ENCODE peak calls at places on chromosomes 12 and 14, in five cellular contexts. M is transverse colon; F is hepatocyte; S is CD4-positive, alpha-beta memory T cell; E is uterus. W is an unnamed sample.

GRCh38 chr12:2453807-2454177 is 341.0 kb upstream of the FKBP4 start:
- DNase-seq in M (no peak), F (no peak), S (no peak), E (no peak), W (no peak)

GRCh38 chr12:25970082-25970481 is 11.6 kb downstream of the RASSF8 start:
- DNase-seq in M (no peak), F (no peak), S (no peak), E (no peak), W (no peak)

GRCh38 chr12:59182191-59182590 is 261.9 kb upstream of the LRIG3 start:
- DNase-seq in M (no peak), F (no peak), S (no peak), E (no peak), W (no peak)

GRCh38 chr12:6961695-6962284 is 8.7 kb downstream of the PHB2 start:
- DNase-seq in M (peak; percentile 85), F (peak; percentile 89), S (no peak), E (peak; percentile 73), W (no peak)

GRCh38 chr12:63978519-63978918 is 134.0 kb downstream of the SRGAP1 start:
- DNase-seq in M (no peak), F (no peak), S (no peak), E (no peak), W (no peak)

GRCh38 chr12:26187429-26187828 is 7.9 kb upstream of the SSPN start:
- DNase-seq in M (no peak), F (no peak), S (no peak), E (no peak), W (no peak)

GRCh38 chr12:69880566-69880965 is 55.5 kb downstream of the MYRFL start:
- DNase-seq in M (no peak), F (no peak), S (no peak), E (no peak), W (no peak)

GRCh38 chr12:52351196-52352059 is 15.9 kb downstream of the KRT85 start:
- DNase-seq in M (no peak), F (no peak), S (peak; percentile 76), E (no peak), W (peak; percentile 78)

GRCh38 chr14:22837059-22837749 is 819 bp downstream of the MMP14 start:
- DNase-seq in M (peak; percentile 58), F (peak; percentile 79), S (no peak), E (peak; percentile 66), W (peak; percentile 32)

GRCh38 chr12:108573310-108573709 is 10.9 kb downstream of the ISCU start:
- DNase-seq in M (no peak), F (no peak), S (no peak), E (no peak), W (no peak)

GRCh38 chr12:22100952-22101748 is 55.1 kb downstream of the CMAS start:
- DNase-seq in M (peak; percentile 31), F (peak; percentile 57), S (peak; percentile 46), E (peak; percentile 38), W (peak; percentile 12)

GRCh38 chr14:75842624-75843023 is 139.2 kb downstream of the TGFB3 start:
- DNase-seq in M (no peak), F (no peak), S (no peak), E (no peak), W (no peak)

GRCh38 chr12:39595923-39596322 is 23.7 kb downstream of the ABCD2 start:
- DNase-seq in M (no peak), F (no peak), S (no peak), E (no peak), W (no peak)

GRCh38 chr12:5497329-5498058 is 65.6 kb downstream of the NTF3 start:
- DNase-seq in M (peak; percentile 53), F (peak; percentile 83), S (no peak), E (no peak), W (no peak)

GRCh38 chr12:108305520-108305919 is 33.6 kb downstream of the CMKLR1 start:
- DNase-seq in M (peak; percentile 68), F (peak; percentile 78), S (no peak), E (peak; percentile 94), W (no peak)

GRCh38 chr14:69481815-69482568 is 2.5 kb upstream of the PLEKHD1 start:
- DNase-seq in M (no peak), F (no peak), S (no peak), E (no peak), W (no peak)

GRCh38 chr12:25977047-25977446 is 18.6 kb downstream of the RASSF8 start:
- DNase-seq in M (no peak), F (no peak), S (no peak), E (peak; percentile 84), W (no peak)

GRCh38 chr12:50197297-50197727 is 30.1 kb upstream of the CERS5 start:
- DNase-seq in M (no peak), F (no peak), S (no peak), E (no peak), W (no peak)

GRCh38 chr12:848519-849191 is 96.3 kb downstream of the WNK1 start:
- DNase-seq in M (no peak), F (no peak), S (no peak), E (no peak), W (no peak)

GRCh38 chr12:69023840-69024239 is 90.9 kb upstream of the CPM start:
- DNase-seq in M (no peak), F (no peak), S (no peak), E (no peak), W (no peak)

GRCh38 chr14:50677527-50678063 is 9.5 kb upstream of the SAV1 start:
- DNase-seq in M (no peak), F (no peak), S (no peak), E (no peak), W (no peak)

GRCh38 chr12:53299101-53299453 is 418 bp upstream of the MYG1 start:
- DNase-seq in M (no peak), F (peak; percentile 70), S (no peak), E (no peak), W (no peak)

GRCh38 chr14:50064993-50065392 is 51.4 kb downstream of the VCPKMT start:
- DNase-seq in M (peak; percentile 68), F (no peak), S (peak; percentile 68), E (no peak), W (peak; percentile 45)

GRCh38 chr14:51533160-51533559 is 118.5 kb upstream of the FRMD6 start:
- DNase-seq in M (no peak), F (no peak), S (no peak), E (no peak), W (no peak)

GRCh38 chr12:120170631-120171030 is 23.9 kb downstream of the GCN1 start:
- DNase-seq in M (no peak), F (no peak), S (no peak), E (no peak), W (no peak)

GRCh38 chr14:48325486-48325885 is 650.1 kb upstream of the MDGA2 start:
- DNase-seq in M (no peak), F (no peak), S (no peak), E (no peak), W (no peak)

GRCh38 chr12:19388131-19388549 is 51.2 kb upstream of the AEBP2 start:
- DNase-seq in M (no peak), F (no peak), S (no peak), E (peak; percentile 47), W (no peak)

GRCh38 chr12:32535260-32535999 is 136.1 kb downstream of the FGD4 start:
- DNase-seq in M (peak; percentile 84), F (peak; percentile 56), S (no peak), E (peak; percentile 47), W (no peak)

GRCh38 chr12:75315518-75315917 is 14.6 kb downstream of the CAPS2 start:
- DNase-seq in M (no peak), F (no peak), S (no peak), E (no peak), W (no peak)

GRCh38 chr14:90409209-90409730 is 12.4 kb downstream of the CALM1 start:
- DNase-seq in M (peak; percentile 39), F (peak; percentile 52), S (no peak), E (peak; percentile 92), W (no peak)
- H3K27ac ChIP-seq in M (peak overlapping the region; percentile 96), F (peak overlapping the region; percentile 37), S (no peak overlapping the region), E (peak overlapping the region; percentile 78), W (no peak overlapping the region)

DNA sequence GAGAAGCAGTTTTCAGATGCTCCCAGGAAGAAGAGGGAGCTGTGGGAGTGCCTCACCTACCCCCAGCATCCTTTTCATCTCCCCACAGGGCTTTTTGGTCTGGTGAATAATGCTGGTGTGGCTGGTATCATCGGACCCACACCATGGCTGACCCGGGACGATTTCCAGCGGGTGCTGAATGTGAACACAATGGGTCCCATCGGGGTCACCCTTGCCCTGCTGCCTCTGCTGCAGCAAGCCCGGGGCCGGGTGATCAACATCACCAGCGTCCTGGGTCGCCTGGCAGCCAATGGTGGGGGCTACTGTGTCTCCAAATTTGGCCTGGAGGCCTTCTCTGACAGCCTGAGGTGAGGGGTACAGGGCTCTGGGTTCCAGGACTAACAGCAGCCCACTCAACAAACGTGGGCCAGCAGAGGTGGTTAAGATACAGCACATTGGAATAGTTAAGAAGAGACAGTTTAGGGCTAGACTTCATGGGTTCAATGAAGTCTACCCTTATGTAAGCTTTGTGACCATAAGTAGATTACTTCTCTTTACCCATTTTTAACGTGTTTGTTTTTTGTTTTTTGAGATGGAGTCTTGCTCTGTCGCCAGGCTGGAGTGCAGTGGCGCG is 1.5 kb downstream of the RDH5 start:
- DNase-seq in M (no peak), F (no peak), S (no peak), E (no peak), W (no peak)
- H3K27ac ChIP-seq in M (peak overlapping the region; percentile 99), F (peak overlapping the region; percentile 95), S (no peak overlapping the region), E (peak overlapping the region; percentile 95), W (no peak overlapping the region)

GRCh38 chr14:104427126-104427851 is 152.3 kb upstream of the C14orf180 start:
- DNase-seq in M (no peak), F (no peak), S (no peak), E (no peak), W (no peak)

GRCh38 chr14:104428333-104428851 is 151.2 kb upstream of the C14orf180 start:
- DNase-seq in M (no peak), F (no peak), S (no peak), E (no peak), W (no peak)

GRCh38 chr14:104425171-104425681 is 154.3 kb upstream of the C14orf180 start:
- DNase-seq in M (no peak), F (no peak), S (no peak), E (no peak), W (no peak)

GRCh38 chr14:104425763-104426691 is 153.5 kb upstream of the C14orf180 start:
- DNase-seq in M (no peak), F (no peak), S (no peak), E (no peak), W (no peak)

GRCh38 chr14:104426771-104427125 is 152.8 kb upstream of the C14orf180 start:
- DNase-seq in M (no peak), F (no peak), S (no peak), E (no peak), W (no peak)
- H3K27ac ChIP-seq in M (no peak overlapping the region), F (no peak overlapping the region), S (no peak overlapping the region), E (no peak overlapping the region), W (no peak overlapping the region)

DNA sequence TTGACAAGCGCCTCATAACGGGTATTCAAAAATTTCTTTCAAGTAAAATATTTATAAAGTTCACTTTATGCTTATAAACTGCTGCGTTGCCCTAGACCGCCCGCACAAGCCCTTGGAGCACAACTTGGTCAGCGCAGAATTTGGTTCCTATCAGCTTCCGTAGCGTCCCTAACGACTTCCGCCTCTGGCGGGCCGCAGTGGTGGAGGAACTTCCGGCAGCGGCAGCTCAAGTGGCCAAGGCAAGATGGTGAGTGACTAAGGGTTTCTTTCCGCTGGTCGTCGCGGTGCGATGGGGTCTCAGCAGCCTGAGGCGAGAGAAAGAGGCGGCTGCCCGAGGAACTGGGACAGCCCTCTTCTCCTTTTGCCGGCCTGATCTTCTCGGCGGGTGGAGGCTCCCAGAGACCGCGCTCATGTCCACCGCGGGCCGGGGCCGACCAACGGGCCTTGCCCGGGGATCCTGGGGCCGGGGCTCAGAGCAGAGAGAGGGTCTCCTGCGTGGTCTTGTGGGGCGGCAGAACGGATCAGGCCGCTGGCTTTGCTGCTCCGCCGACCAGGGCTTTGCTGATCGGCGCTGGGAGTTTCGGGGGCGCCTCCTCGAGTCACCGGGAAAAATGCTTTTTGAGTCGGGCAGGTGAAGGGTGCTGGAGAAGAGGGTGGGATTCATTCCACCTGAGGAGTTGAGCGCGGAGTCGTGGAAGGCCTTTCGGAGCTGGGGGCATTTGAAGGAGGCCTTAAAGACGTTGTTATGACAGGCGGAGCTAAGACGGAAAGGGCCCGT is at the start of gene PSMC1:
- DNase-seq in M (peak; percentile 93), F (peak; percentile 94), S (peak; percentile 83), E (peak; percentile 89), W (peak; percentile 85)
- H3K27ac ChIP-seq in M (peak within 1 kb of the TSS; percentile 69), F (peak within 1 kb of the TSS; percentile 72), S (peak within 1 kb of the TSS; percentile 82), E (peak within 1 kb of the TSS; percentile 81), W (peak within 1 kb of the TSS; percentile 86)

W was measured in naive thymus-derived CD4-positive, alpha-beta T cell.